ENCODE peak calls at places on chromosomes 4 and X, in four cellular contexts. H is H9, L is mesendoderm, V is H1. X is an unnamed sample.

GRCh38 chrX:11899091-11899490 is 141.1 kb downstream of the MSL3 start:
- DNase-seq in V (no peak), L (peak; percentile 1), H (no peak), X (no peak)

GRCh38 chrX:12686324-12686723 is 104.9 kb upstream of the PRPS2 start:
- DNase-seq in V (no peak), H (no peak), L (no peak), X (no peak)

GRCh38 chrX:7117587-7117986 is 29.9 kb upstream of the STS start:
- DNase-seq in V (no peak), L (peak; percentile 48), H (peak; percentile 60), X (no peak)

GRCh38 chr4:83250666-83251065 is 33.9 kb downstream of the COQ2 start:
- DNase-seq in L (peak; percentile 61), H (no peak), V (no peak), X (no peak)

GRCh38 chrX:97609357-97609756 is 725.6 kb downstream of the RPA4 start:
- DNase-seq in L (no peak), H (no peak), V (no peak), X (no peak)

GRCh38 chr4:40228497-40229365 is 31.9 kb downstream of the RHOH start:
- DNase-seq in H (peak; percentile 49), L (peak; percentile 58), V (no peak), X (no peak)

GRCh38 chrX:154598656-154599055 is 13.7 kb downstream of the CTAG1A start:
- DNase-seq in H (no peak), L (no peak), V (no peak), X (no peak)

GRCh38 chr4:156884183-156884582 is 87.4 kb downstream of the PDGFC start:
- DNase-seq in V (no peak), H (no peak), L (peak; percentile 4), X (no peak)

GRCh38 chr4:38583102-38583501 is 80.9 kb upstream of the KLF3 start:
- DNase-seq in H (no peak), V (no peak), L (no peak), X (no peak)

GRCh38 chr4:182897601-182898478 is 19.3 kb downstream of the DCTD start:
- DNase-seq in H (no peak), V (no peak), L (no peak), X (no peak)

GRCh38 chr4:59712474-59712873 is 1487.7 kb upstream of the ADGRL3 start:
- DNase-seq in L (no peak), V (no peak), H (no peak), X (no peak)

GRCh38 chr4:188307591-188307990 is 168.3 kb downstream of the TRIML1 start:
- DNase-seq in H (no peak), V (no peak), L (no peak), X (no peak)

GRCh38 chr4:137124278-137124932 is 407.9 kb downstream of the PCDH18 start:
- DNase-seq in V (no peak), H (no peak), L (peak; percentile 63), X (peak; percentile 79)

GRCh38 chrX:110036162-110037033 is 33.5 kb downstream of the TMEM164 start:
- DNase-seq in H (no peak), V (no peak), L (no peak), X (no peak)

GRCh38 chr4:53616219-53616618 is 24.9 kb upstream of the LNX1 start:
- DNase-seq in L (no peak), H (no peak), V (no peak), X (no peak)

GRCh38 chr4:86818211-86818610 is 31.0 kb downstream of the SLC10A6 start:
- DNase-seq in V (no peak), H (no peak), L (no peak), X (peak; percentile 58)

GRCh38 chr4:86326399-86326798 is 33.5 kb downstream of the MAPK10 start:
- DNase-seq in L (no peak), H (no peak), V (no peak), X (peak; percentile 33)

GRCh38 chr4:132865922-132866321 is 283.2 kb upstream of the PCDH10 start:
- DNase-seq in V (no peak), L (no peak), H (no peak), X (no peak)

GRCh38 chr4:94635172-94635571 is 122.6 kb upstream of the BMPR1B start:
- DNase-seq in H (no peak), V (no peak), L (peak; percentile 22), X (peak; percentile 53)

GRCh38 chrX:105533951-105534350 is 288.4 kb upstream of the NRK start:
- DNase-seq in H (no peak), V (no peak), L (no peak), X (no peak)

GRCh38 chr4:27278615-27279014 is 418.0 kb downstream of the STIM2 start:
- DNase-seq in H (peak; percentile 46), L (peak; percentile 74), V (no peak), X (peak; percentile 7)

GRCh38 chrX:98338544-98338943 is 1454.8 kb downstream of the RPA4 start:
- DNase-seq in L (no peak), V (no peak), H (no peak), X (no peak)

GRCh38 chrX:15142084-15142715 is 127.7 kb downstream of the ASB9 start:
- DNase-seq in H (no peak), V (no peak), L (peak; percentile 37), X (no peak)

GRCh38 chrX:48513670-48514069 is 4.9 kb downstream of the PORCN start:
- DNase-seq in L (no peak), H (no peak), V (no peak), X (no peak)

GRCh38 chrX:111917591-111917990 is 41.6 kb downstream of the TRPC5OS start:
- DNase-seq in V (no peak), L (peak; percentile 32), H (peak; percentile 39), X (no peak)

GRCh38 chrX:10017866-10018265 is 50.7 kb downstream of the CLDN34 start:
- DNase-seq in L (peak; percentile 76), H (no peak), V (no peak), X (peak; percentile 65)

GRCh38 chr4:95388911-95389310 is 159.9 kb downstream of the UNC5C start:
- DNase-seq in V (no peak), L (no peak), H (no peak), X (no peak)

GRCh38 chr4:117429061-117429460 is 343.7 kb upstream of the TRAM1L1 start:
- DNase-seq in V (peak; percentile 5), H (peak; percentile 46), L (peak; percentile 18), X (no peak)

GRCh38 chrX:155251391-155251790 is 12.9 kb downstream of the RAB39B start:
- DNase-seq in H (no peak), L (no peak), V (no peak), X (no peak)

GRCh38 chrX:23904096-23904495 is 3.6 kb downstream of the APOO start:
- DNase-seq in L (peak; percentile 81), V (no peak), H (peak; percentile 39), X (peak; percentile 40)

GRCh38 chr4:187993827-187994226 is 1.7 kb upstream of the ZFP42 start:
- DNase-seq in H (peak; percentile 72), L (peak; percentile 83), V (no peak), X (peak; percentile 16)

GRCh38 chr4:25065451-25065850 is 34.7 kb upstream of the LGI2 start:
- DNase-seq in V (no peak), L (peak; percentile 23), H (no peak), X (no peak)

GRCh38 chr4:123807866-123808265 is 411.3 kb downstream of the SPRY1 start:
- DNase-seq in L (no peak), H (no peak), V (no peak), X (no peak)

GRCh38 chrX:114334473-114334982 is 249.4 kb upstream of the HTR2C start:
- DNase-seq in L (no peak), V (no peak), H (no peak), X (no peak)

GRCh38 chr4:46765465-46765864 is 143.6 kb downstream of the COX7B2 start:
- DNase-seq in V (no peak), H (no peak), L (no peak), X (no peak)

GRCh38 chrX:134631404-134632346 is 26.6 kb downstream of the PLAC1 start:
- DNase-seq in L (no peak), V (no peak), H (no peak), X (peak; percentile 76)

GRCh38 chrX:18971506-18971905 is 12.4 kb downstream of the PHKA2 start:
- DNase-seq in V (no peak), H (no peak), L (no peak), X (no peak)

DNA sequence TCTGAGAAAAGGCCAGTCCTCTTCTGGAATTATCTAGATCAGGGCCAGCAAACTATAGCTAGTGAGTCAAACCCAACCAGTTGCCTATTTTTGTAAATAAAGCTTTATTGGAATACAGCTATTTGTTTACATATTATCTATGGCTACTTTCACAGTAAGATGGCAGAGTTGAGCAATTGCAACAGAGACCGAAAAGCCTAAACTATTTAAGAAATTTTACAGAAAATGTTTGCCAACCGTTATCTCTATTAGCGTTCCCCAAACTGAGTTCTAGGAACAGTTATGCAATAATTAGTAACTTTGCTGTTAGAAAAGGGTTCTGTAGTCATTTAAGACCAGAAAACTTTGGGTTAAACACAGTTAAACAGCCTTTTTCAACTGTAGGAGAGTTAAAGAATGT is 10.5 kb downstream of the TEX13B start:
- DNase-seq in L (no peak), H (no peak), V (no peak), X (no peak)
- H3K56ac ChIP-seq in L (no peak overlapping the region), H (no peak overlapping the region), V (no peak overlapping the region), X (no peak overlapping the region)

DNA sequence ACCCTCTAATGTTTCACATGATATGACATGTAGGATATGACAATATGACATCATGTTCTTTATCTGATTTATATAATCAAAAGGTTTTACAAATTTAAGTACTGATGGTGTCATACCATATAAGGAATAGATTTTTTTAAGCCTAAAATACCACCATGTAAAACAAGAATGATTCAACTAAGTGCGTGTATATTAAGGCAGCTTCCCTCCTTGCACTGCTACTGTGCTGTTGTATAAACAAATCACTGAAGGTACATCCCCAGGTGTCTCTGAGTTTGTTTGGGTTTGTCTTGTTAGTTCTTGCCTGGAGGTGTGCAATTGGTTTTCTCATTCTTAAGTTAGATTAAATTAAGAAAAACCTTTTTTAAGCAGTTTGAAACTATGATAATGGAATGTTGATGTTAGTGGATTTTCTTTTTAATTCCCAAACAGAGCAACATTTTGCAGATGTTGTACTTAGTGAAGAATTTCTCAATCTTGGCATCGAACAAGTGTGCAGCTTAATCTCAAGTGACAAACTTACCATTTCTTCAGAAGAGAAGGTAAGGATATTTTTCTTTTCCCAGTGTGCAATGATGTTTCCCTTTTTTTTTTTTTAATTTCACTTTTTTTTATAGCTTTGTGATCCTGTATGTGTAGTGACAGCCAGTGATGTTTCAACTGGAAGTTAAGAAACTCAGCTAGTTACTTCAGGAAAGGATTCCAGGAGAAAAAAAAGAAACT is 33.4 kb upstream of the MSMO1 start:
- DNase-seq in L (no peak), V (no peak), H (no peak), X (no peak)
- H3K56ac ChIP-seq in L (no peak overlapping the region), V (no peak overlapping the region), H (no peak overlapping the region), X (no peak overlapping the region)

DNA sequence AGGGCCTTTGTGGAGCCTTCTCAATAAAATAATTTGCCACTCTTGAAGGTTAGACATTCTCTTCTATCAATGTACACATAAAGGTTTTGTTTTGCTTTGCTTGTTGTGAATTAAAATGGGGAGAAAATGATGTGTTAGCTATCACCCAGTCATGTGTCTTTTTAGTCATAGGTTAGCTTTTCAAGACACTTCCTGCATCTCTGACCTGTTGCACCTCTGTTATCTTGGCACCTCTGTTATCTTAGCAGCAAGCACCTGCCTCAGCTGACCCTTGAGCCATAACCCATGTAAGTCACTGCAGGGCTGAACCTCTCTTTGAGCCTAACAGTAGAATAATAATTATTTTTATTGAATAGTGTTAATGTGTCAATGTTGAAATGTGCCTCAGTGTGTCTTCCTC is 1.0 kb downstream of the TMEM144 start:
- DNase-seq in H (no peak), V (no peak), L (peak; percentile 50), X (no peak)
- H3K56ac ChIP-seq in H (no peak overlapping the region), V (no peak overlapping the region), L (no peak overlapping the region), X (no peak overlapping the region)

DNA sequence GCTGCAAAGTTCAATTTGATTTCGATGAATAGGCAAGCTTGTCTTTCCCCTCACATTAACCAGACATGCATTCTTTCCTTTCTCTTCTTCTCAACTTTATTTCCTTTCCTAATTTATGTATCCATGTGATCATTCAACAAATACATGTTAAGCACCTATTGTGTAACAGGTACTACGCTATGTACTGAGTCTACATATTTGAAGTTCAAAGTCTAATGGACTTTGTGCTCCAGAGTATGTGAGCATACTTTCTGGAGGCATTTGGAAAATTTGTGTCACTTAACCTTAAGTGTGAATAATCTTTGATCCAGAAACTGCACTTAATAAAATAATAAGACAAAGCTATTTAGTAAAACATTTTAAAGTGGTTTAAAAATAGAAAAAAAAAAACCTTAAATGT is 675.3 kb upstream of the CT83 start:
- DNase-seq in L (no peak), V (no peak), H (no peak), X (no peak)
- H3K56ac ChIP-seq in L (no peak overlapping the region), V (no peak overlapping the region), H (no peak overlapping the region), X (no peak overlapping the region)

X was measured in IMR-90.